ENCODE peak calls at places on chromosomes 12 and 14, in nine cellular contexts. U is neuronal stem cell, K is GM23248, W is colonic mucosa, T is IMR-90, D is tibial nerve, R is heart left ventricle, J is PC-3, P is small intestine. Z is an unnamed sample.

GRCh38 chr12:57759360-57759980 is 4.6 kb downstream of the MARCHF9 start:
- DNase-seq in T (no peak), R (no peak), K (peak; percentile 46), P (peak; percentile 60), U (no peak), J (peak; percentile 56), D (no peak), W (no peak), Z (no peak)

GRCh38 chr14:76752744-76753143 is 8.5 kb upstream of the VASH1 start:
- DNase-seq in J (no peak), T (no peak), P (no peak), K (no peak), D (no peak), R (no peak), U (no peak), W (no peak), Z (no peak)

GRCh38 chr14:96108061-96108795 is 69.1 kb downstream of the C14orf132 start:
- DNase-seq in J (no peak), P (no peak), U (no peak), T (no peak), W (no peak), R (no peak), K (no peak), D (no peak), Z (no peak)

GRCh38 chr12:86772688-86773087 is 516.5 kb upstream of the MGAT4C start:
- DNase-seq in J (peak; percentile 34), K (peak; percentile 57), D (no peak), U (no peak), T (peak; percentile 43), P (no peak), R (no peak), W (no peak), Z (no peak)

GRCh38 chr14:102539544-102540309 is 30.2 kb upstream of the ANKRD9 start:
- DNase-seq in W (no peak), R (peak; percentile 72), U (no peak), T (peak; percentile 58), P (no peak), K (no peak), D (no peak), J (no peak), Z (no peak)

GRCh38 chr12:6268484-6269157 is 41.9 kb upstream of the PLEKHG6 start:
- DNase-seq in J (no peak), T (no peak), U (no peak), W (no peak), D (no peak), P (no peak), R (no peak), K (no peak), Z (no peak)

GRCh38 chr12:61213646-61214045 is 1046.6 kb upstream of the USP15 start:
- DNase-seq in D (no peak), T (no peak), R (no peak), W (no peak), P (no peak), J (peak; percentile 19), K (no peak), U (no peak), Z (no peak)

GRCh38 chr12:95446511-95446910 is 27.4 kb upstream of the METAP2 start:
- DNase-seq in T (peak; percentile 7), D (peak; percentile 21), J (no peak), R (peak; percentile 35), W (peak; percentile 70), P (peak; percentile 45), U (peak; percentile 47), K (no peak), Z (peak; percentile 16)

GRCh38 chr12:27505124-27505523 is 18.9 kb upstream of the PPFIBP1 start:
- DNase-seq in D (no peak), T (peak; percentile 57), W (no peak), U (no peak), K (peak; percentile 83), P (no peak), J (no peak), R (no peak), Z (no peak)

GRCh38 chr12:124764870-124765570 is 98.6 kb downstream of the SCARB1 start:
- DNase-seq in D (peak; percentile 72), T (peak; percentile 89), P (no peak), R (no peak), K (peak; percentile 89), J (no peak), U (no peak), W (no peak), Z (peak; percentile 100)

DNA sequence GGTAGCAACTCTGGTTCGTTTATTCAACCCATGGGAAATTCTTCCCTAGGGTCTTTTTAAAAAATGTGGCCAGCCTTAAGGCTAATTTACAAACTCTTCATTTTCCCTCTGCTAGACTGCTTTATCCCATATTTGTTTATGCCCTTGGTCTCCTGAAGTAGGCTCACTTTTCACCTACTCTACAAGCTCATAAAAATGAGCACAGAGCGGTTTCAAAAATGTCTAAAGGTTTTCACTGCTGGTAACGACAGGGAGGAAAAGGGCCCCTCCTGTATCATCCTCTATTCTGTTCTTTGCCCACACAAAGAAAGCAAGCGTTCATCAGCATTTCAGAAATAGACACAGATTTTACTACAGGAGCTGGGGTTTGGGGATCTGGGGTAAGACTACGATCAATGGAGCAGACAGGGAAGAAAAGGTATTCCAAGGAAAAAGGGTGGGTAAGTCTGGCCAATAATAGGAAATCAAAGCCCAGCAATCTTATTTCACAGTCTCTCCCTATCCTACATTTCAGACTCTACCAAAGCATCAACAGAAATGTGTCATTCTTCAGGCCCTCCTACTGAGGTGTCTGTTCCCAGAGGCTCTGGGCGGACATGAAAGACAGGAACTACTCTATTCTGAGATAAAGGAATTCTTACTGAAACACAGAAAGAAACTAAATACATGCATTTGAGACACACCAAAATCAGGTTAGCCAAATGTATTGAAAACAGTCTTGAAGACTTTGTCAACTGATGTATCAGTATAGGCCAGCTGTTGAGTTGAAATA is 86.4 kb downstream of the SPPL3 start:
- DNase-seq in T (no peak), U (no peak), D (no peak), K (no peak), P (no peak), W (no peak), J (no peak), R (no peak), Z (no peak)
- H3K27ac ChIP-seq in T (no peak overlapping the region), U (peak overlapping the region; percentile 3), D (no peak overlapping the region), K (no peak overlapping the region), P (no peak overlapping the region), W (no peak overlapping the region), J (no peak overlapping the region), R (no peak overlapping the region), Z (no peak overlapping the region)

DNA sequence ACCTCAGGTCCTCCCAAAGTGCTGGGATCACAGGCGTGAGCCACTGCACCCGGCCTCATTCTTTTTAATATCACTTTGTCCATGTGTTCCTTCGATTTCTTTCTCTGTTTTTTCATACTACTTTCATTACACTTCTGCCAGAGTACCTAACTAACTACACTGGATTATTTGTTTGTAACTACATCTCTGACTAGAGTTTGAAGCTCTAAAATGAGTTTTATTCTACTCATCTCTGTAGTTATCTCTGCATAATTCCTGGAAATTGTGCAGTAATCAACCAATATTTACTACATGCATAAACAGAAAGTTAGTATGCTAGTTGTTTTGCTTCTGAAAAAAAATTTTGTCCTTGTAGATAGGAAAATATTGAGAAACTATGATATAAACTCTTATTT is 15.2 kb downstream of the KLRK1 start:
- DNase-seq in W (no peak), J (no peak), R (no peak), P (no peak), D (no peak), U (no peak), K (no peak), T (no peak), Z (no peak)
- H3K27ac ChIP-seq in W (no peak overlapping the region), J (no peak overlapping the region), R (peak overlapping the region; percentile 2), P (no peak overlapping the region), D (no peak overlapping the region), U (no peak overlapping the region), K (no peak overlapping the region), T (no peak overlapping the region), Z (no peak overlapping the region)

GRCh38 chr14:52263190-52263589 is 4.3 kb upstream of the PTGDR start:
- DNase-seq in P (no peak), T (no peak), W (no peak), U (no peak), J (no peak), D (no peak), R (no peak), K (no peak), Z (no peak)

GRCh38 chr14:52266782-52267181 is 716 bp upstream of the PTGDR start:
- DNase-seq in D (no peak), K (peak; percentile 70), W (peak; percentile 24), P (no peak), T (no peak), U (no peak), R (no peak), J (no peak), Z (no peak)

GRCh38 chr14:52266179-52266578 is 1.3 kb upstream of the PTGDR start:
- DNase-seq in K (peak; percentile 88), T (peak; percentile 49), P (no peak), U (no peak), J (no peak), W (no peak), R (peak; percentile 40), D (peak; percentile 76), Z (no peak)

GRCh38 chr14:52267501-52268190 is at the start of gene PTGDR:
- DNase-seq in J (no peak), R (peak; percentile 38), K (peak; percentile 53), T (no peak), W (peak; percentile 86), D (no peak), P (peak; percentile 28), U (peak; percentile 30), Z (peak; percentile 21)

GRCh38 chr14:52265248-52265647 is 2.2 kb upstream of the PTGDR start:
- DNase-seq in P (no peak), U (no peak), T (no peak), K (no peak), R (no peak), J (no peak), D (no peak), W (no peak), Z (no peak)
- H3K27ac ChIP-seq in P (no peak overlapping the region), U (no peak overlapping the region), T (no peak overlapping the region), K (no peak overlapping the region), R (no peak overlapping the region), J (no peak overlapping the region), D (no peak overlapping the region), W (no peak overlapping the region), Z (no peak overlapping the region)

GRCh38 chr14:99751539-99752485 is 41.4 kb upstream of the EML1 start:
- DNase-seq in K (peak; percentile 62), U (no peak), D (no peak), P (no peak), W (no peak), J (peak; percentile 41), R (no peak), T (peak; percentile 69), Z (peak; percentile 90)
- H3K27ac ChIP-seq in K (peak overlapping the region; percentile 67), U (no peak overlapping the region), D (peak overlapping the region; percentile 58), P (no peak overlapping the region), W (no peak overlapping the region), J (peak overlapping the region; percentile 73), R (peak overlapping the region; percentile 37), T (peak overlapping the region; percentile 96), Z (peak overlapping the region; percentile 65)

DNA sequence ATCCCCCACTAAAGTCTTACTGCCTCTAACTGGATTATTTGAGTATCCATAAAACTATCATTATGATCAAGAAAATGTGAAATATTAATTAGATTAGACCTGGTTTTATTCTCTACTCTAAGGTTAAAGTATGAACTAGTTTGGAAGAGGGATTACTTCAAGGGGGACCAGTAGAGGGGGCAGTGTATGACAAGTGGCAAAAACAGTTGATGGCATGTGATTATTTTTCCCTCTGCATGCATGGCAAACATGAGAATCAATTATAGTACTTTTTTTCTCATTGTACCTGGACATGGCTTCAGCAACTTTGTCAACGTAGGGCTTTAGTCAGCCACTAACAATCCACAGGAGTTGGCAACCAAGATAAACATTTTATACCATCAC is 145.0 kb upstream of the SLC38A2 start:
- DNase-seq in J (no peak), D (no peak), R (no peak), U (no peak), W (no peak), P (no peak), T (no peak), K (no peak), Z (no peak)
- H3K27ac ChIP-seq in J (no peak overlapping the region), D (peak overlapping the region; percentile 48), R (no peak overlapping the region), U (no peak overlapping the region), W (no peak overlapping the region), P (no peak overlapping the region), T (no peak overlapping the region), K (no peak overlapping the region), Z (no peak overlapping the region)